ENCODE peak calls at places on chromosomes 11 and 22, in nine cellular contexts. I is GM13976, U is pancreas, Y is AG09319, V is H9, B is IMR-90, S is cardiac muscle cell, Z is HCT116, X is AG04449. N is an unnamed sample.

GRCh38 chr22:19932367-19933206 is 9.0 kb upstream of the COMT start:
- DNase-seq in I (peak; percentile 22), U (no peak), Y (no peak), V (no peak), B (no peak), S (no peak), Z (no peak), X (no peak), N (no peak)

GRCh38 chr11:63023851-63024648 is 8.4 kb upstream of the SLC22A8 start:
- DNase-seq in I (peak; percentile 85), U (peak; percentile 94), Y (peak; percentile 30), V (peak; percentile 77), B (peak; percentile 61), S (peak; percentile 87), Z (peak; percentile 57), X (peak; percentile 16), N (peak; percentile 69)

GRCh38 chr11:122101625-122102291 is 14.3 kb downstream of the BLID start:
- DNase-seq in I (no peak), U (peak; percentile 22), Y (peak; percentile 80), V (peak; percentile 85), B (peak; percentile 85), S (peak; percentile 87), Z (no peak), X (no peak), N (peak; percentile 89)

GRCh38 chr11:47786373-47786772 is 19.2 kb upstream of the FNBP4 start:
- DNase-seq in I (no peak), U (no peak), Y (no peak), V (no peak), B (peak; percentile 50), S (peak; percentile 86), Z (no peak), X (no peak), N (no peak)

GRCh38 chr11:126363706-126364245 is 8.3 kb downstream of the ST3GAL4 start:
- DNase-seq in I (no peak), U (no peak), Y (no peak), V (no peak), B (no peak), S (no peak), Z (no peak), X (no peak), N (no peak)

GRCh38 chr22:17695986-17696385 is 57.4 kb downstream of the BCL2L13 start:
- DNase-seq in I (no peak), U (no peak), Y (no peak), V (no peak), B (no peak), S (no peak), Z (no peak), X (no peak), N (no peak)

GRCh38 chr11:20530942-20531703 is 68.3 kb upstream of the SLC6A5 start:
- DNase-seq in I (no peak), U (no peak), Y (no peak), V (no peak), B (no peak), S (no peak), Z (no peak), X (no peak), N (no peak)

GRCh38 chr11:45527898-45528297 is 137.5 kb downstream of the CHST1 start:
- DNase-seq in I (no peak), U (no peak), Y (no peak), V (no peak), B (no peak), S (no peak), Z (no peak), X (no peak), N (no peak)

GRCh38 chr22:45758603-45759002 is 87.0 kb downstream of the ATXN10 start:
- DNase-seq in I (no peak), U (no peak), Y (no peak), V (no peak), B (no peak), S (no peak), Z (no peak), X (no peak), N (no peak)

GRCh38 chr11:16785520-16786128 is 47.2 kb downstream of the C11orf58 start:
- DNase-seq in I (peak; percentile 84), U (no peak), Y (peak; percentile 54), V (peak; percentile 76), B (peak; percentile 75), S (peak; percentile 71), Z (peak; percentile 54), X (no peak), N (peak; percentile 80)

GRCh38 chr11:126631399-126631798 is 275.9 kb downstream of the ST3GAL4 start:
- DNase-seq in I (no peak), U (no peak), Y (no peak), V (no peak), B (no peak), S (no peak), Z (no peak), X (no peak), N (no peak)

GRCh38 chr11:122737951-122738693 is 82.6 kb downstream of the UBASH3B start:
- DNase-seq in I (no peak), U (no peak), Y (no peak), V (no peak), B (peak; percentile 45), S (no peak), Z (no peak), X (no peak), N (peak; percentile 47)

GRCh38 chr11:100512475-100512874 is 174.6 kb upstream of the ARHGAP42 start:
- DNase-seq in I (no peak), U (no peak), Y (no peak), V (no peak), B (no peak), S (no peak), Z (no peak), X (no peak), N (no peak)

GRCh38 chr11:27452147-27452546 is 20.4 kb downstream of the LGR4 start:
- DNase-seq in I (no peak), U (no peak), Y (no peak), V (no peak), B (no peak), S (no peak), Z (no peak), X (no peak), N (no peak)

GRCh38 chr11:14764899-14765527 is 121.4 kb downstream of the PDE3B start:
- DNase-seq in I (peak; percentile 41), U (no peak), Y (no peak), V (no peak), B (peak; percentile 3), S (no peak), Z (no peak), X (no peak), N (peak; percentile 53)

GRCh38 chr11:77126861-77127673 is 979 bp upstream of the MYO7A start:
- DNase-seq in I (peak; percentile 87), U (peak; percentile 83), Y (no peak), V (peak; percentile 72), B (peak; percentile 39), S (peak; percentile 66), Z (no peak), X (no peak), N (peak; percentile 33)

GRCh38 chr11:114088836-114089235 is 29.3 kb downstream of the ZBTB16 start:
- DNase-seq in I (peak; percentile 6), U (no peak), Y (no peak), V (no peak), B (no peak), S (no peak), Z (no peak), X (no peak), N (no peak)

GRCh38 chr11:81749245-81749644 is 984.4 kb downstream of the FAM181B start:
- DNase-seq in I (no peak), U (no peak), Y (no peak), V (no peak), B (no peak), S (no peak), Z (no peak), X (no peak), N (no peak)

GRCh38 chr11:11261629-11262028 is 91.4 kb downstream of the CSNK2A3 start:
- DNase-seq in I (no peak), U (no peak), Y (no peak), V (no peak), B (no peak), S (no peak), Z (no peak), X (no peak), N (no peak)

DNA sequence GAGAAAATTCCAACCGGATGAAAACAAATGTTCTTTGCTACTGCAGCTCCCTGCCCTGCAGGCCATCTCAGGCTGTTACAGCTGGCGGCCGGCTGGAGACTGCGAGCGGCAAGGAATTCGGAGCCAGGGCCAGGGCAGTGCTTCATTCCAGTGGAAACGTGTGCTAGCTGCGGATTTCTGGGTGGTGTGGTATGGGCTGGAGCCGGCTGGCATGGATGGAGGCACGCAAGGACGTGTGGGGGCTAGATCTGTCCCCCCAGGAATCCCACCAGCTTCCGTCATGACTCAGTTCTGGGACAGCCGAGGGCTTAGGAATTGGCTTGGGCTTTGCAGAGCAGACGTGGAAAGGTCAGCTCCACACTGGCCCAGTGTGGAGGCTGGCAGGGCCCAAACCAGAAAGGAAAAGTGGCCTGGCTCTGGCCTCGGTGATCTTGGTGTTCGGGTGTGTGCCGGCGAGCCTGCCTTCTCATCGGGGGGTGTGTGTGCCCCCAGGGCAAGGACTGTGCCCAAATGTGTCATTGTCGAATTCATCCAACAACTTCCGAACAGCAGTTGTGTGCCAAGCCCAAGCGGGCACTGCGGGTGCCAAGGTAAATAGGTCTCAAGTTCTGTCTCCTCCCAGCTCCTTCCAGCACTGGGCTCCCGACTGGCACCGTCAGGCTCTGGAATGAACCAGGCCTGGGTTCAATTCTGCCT is 48.1 kb upstream of the SHISAL1 start:
- DNase-seq in I (no peak), U (peak; percentile 33), Y (peak; percentile 93), V (no peak), B (peak; percentile 80), S (no peak), Z (no peak), X (no peak), N (peak; percentile 71)
- TF ChIP-seq CTCF in I (no peak), U (no peak), Y (peak; percentile 44), V (peak; percentile 29), B (peak; percentile 33), S (peak; percentile 46), Z (no peak), X (peak; percentile 31), N (peak; percentile 40)

GRCh38 chr22:22061085-22062077 is 78.8 kb upstream of the TOP3B start:
- DNase-seq in I (no peak), U (no peak), Y (peak; percentile 49), V (no peak), B (peak; percentile 43), S (no peak), Z (peak; percentile 8), X (no peak), N (peak; percentile 12)
- TF ChIP-seq CTCF in I (peak; percentile 0), U (no peak), Y (peak; percentile 38), V (no peak), B (peak; percentile 38), S (peak; percentile 51), Z (peak; percentile 26), X (peak; percentile 6), N (peak; percentile 14)

GRCh38 chr11:5380740-5381342 is 2.8 kb upstream of the OR51M1 start:
- DNase-seq in I (peak; percentile 40), U (no peak), Y (no peak), V (peak; percentile 76), B (peak; percentile 77), S (peak; percentile 81), Z (peak; percentile 36), X (no peak), N (peak; percentile 71)
- TF ChIP-seq CTCF in I (peak; percentile 63), U (peak; percentile 34), Y (peak; percentile 88), V (peak; percentile 88), B (peak; percentile 89), S (peak; percentile 75), Z (peak; percentile 45), X (peak; percentile 87), N (peak; percentile 88)

DNA sequence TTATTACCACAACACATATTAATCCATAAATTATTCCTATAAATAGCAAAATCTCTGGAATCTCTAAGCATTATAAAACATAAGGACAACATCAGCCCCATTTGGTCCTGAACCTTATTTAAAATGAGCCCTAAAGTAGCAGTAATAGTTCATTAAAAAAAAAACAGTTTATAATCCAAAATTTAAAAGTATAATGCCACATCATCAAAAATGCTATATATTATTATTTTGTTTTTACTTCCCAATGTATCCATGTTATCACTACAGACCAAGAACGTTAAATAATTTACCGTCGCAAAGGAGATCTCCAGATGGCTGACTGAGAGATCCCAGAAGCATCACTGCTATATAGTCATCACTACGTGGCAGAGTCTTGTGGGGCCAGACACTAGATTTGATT is 19.6 kb downstream of the GUCY1A2 start:
- DNase-seq in I (no peak), U (no peak), Y (no peak), V (no peak), B (no peak), S (no peak), Z (no peak), X (no peak), N (no peak)
- TF ChIP-seq CTCF in I (no peak), U (no peak), Y (no peak), V (no peak), B (no peak), S (no peak), Z (no peak), X (no peak), N (no peak)